ENCODE peak calls at places on chromosomes 3 and 15, in six cellular contexts. One of them, this sample, is unnamed.

GRCh38 chr3:62954579-62954978 is 79.4 kb upstream of the CADPS start:
- DNase-seq in body of pancreas: peak
- DNase-seq in stomach: no peak
- DNase-seq in heart right ventricle: no peak
- DNase-seq in A549: no peak
- DNase-seq in endodermal cell: no peak
- DNase-seq in this sample: peak

GRCh38 chr15:95922431-95922830 is 408.1 kb upstream of the NR2F2 start:
- DNase-seq in body of pancreas: no peak
- DNase-seq in A549: no peak
- DNase-seq in endodermal cell: no peak
- DNase-seq in heart right ventricle: no peak
- DNase-seq in stomach: no peak
- DNase-seq in this sample: no peak

GRCh38 chr3:37546876-37547275 is 314.8 kb upstream of the CTDSPL start:
- DNase-seq in body of pancreas: no peak
- DNase-seq in A549: peak
- DNase-seq in stomach: no peak
- DNase-seq in heart right ventricle: peak
- DNase-seq in endodermal cell: peak
- DNase-seq in this sample: peak

GRCh38 chr3:141530133-141530768 is 43.4 kb downstream of the RASA2 start:
- DNase-seq in stomach: no peak
- DNase-seq in heart right ventricle: no peak
- DNase-seq in body of pancreas: no peak
- DNase-seq in A549: no peak
- DNase-seq in endodermal cell: no peak
- DNase-seq in this sample: no peak

GRCh38 chr3:13414040-13414729 is 5.9 kb downstream of the NUP210 start:
- DNase-seq in endodermal cell: no peak
- DNase-seq in A549: no peak
- DNase-seq in stomach: peak
- DNase-seq in body of pancreas: no peak
- DNase-seq in heart right ventricle: no peak
- DNase-seq in this sample: peak

GRCh38 chr15:54045397-54045796 is 67.2 kb downstream of the UNC13C start:
- DNase-seq in A549: no peak
- DNase-seq in heart right ventricle: no peak
- DNase-seq in endodermal cell: no peak
- DNase-seq in body of pancreas: no peak
- DNase-seq in stomach: no peak
- DNase-seq in this sample: no peak

GRCh38 chr3:13229291-13229949 is 156.2 kb upstream of the IQSEC1 start:
- DNase-seq in body of pancreas: no peak
- DNase-seq in heart right ventricle: no peak
- DNase-seq in endodermal cell: peak
- DNase-seq in stomach: no peak
- DNase-seq in A549: peak
- DNase-seq in this sample: peak

GRCh38 chr15:88246666-88247446 is 9.7 kb downstream of the NTRK3 start:
- DNase-seq in heart right ventricle: peak
- DNase-seq in body of pancreas: peak
- DNase-seq in A549: peak
- DNase-seq in stomach: peak
- DNase-seq in endodermal cell: peak
- DNase-seq in this sample: peak

GRCh38 chr3:47984089-47984759 is 32.0 kb downstream of the MAP4 start:
- DNase-seq in A549: no peak
- DNase-seq in body of pancreas: no peak
- DNase-seq in stomach: no peak
- DNase-seq in heart right ventricle: no peak
- DNase-seq in endodermal cell: no peak
- DNase-seq in this sample: no peak

GRCh38 chr3:37816271-37816670 is 45.4 kb upstream of the CTDSPL start:
- DNase-seq in endodermal cell: peak
- DNase-seq in body of pancreas: no peak
- DNase-seq in heart right ventricle: no peak
- DNase-seq in stomach: no peak
- DNase-seq in A549: no peak
- DNase-seq in this sample: no peak

GRCh38 chr15:57316451-57316850 is 59.9 kb upstream of the CGNL1 start:
- DNase-seq in heart right ventricle: no peak
- DNase-seq in body of pancreas: no peak
- DNase-seq in endodermal cell: no peak
- DNase-seq in stomach: no peak
- DNase-seq in A549: no peak
- DNase-seq in this sample: no peak

GRCh38 chr15:53569756-53570480 is 189.5 kb downstream of the WDR72 start:
- DNase-seq in A549: no peak
- DNase-seq in stomach: no peak
- DNase-seq in endodermal cell: no peak
- DNase-seq in heart right ventricle: no peak
- DNase-seq in body of pancreas: no peak
- DNase-seq in this sample: no peak

GRCh38 chr3:48565591-48566400 is 2.2 kb upstream of the UCN2 start:
- DNase-seq in A549: peak
- DNase-seq in endodermal cell: no peak
- DNase-seq in stomach: no peak
- DNase-seq in body of pancreas: no peak
- DNase-seq in heart right ventricle: no peak
- DNase-seq in this sample: peak

GRCh38 chr15:66592505-66593218 is 26.9 kb upstream of the LCTL start:
- DNase-seq in body of pancreas: no peak
- DNase-seq in heart right ventricle: no peak
- DNase-seq in A549: no peak
- DNase-seq in stomach: peak
- DNase-seq in endodermal cell: peak
- DNase-seq in this sample: no peak

GRCh38 chr3:127690106-127690505 is 17.4 kb downstream of the ABTB1 start:
- DNase-seq in body of pancreas: no peak
- DNase-seq in A549: no peak
- DNase-seq in stomach: no peak
- DNase-seq in heart right ventricle: no peak
- DNase-seq in endodermal cell: peak
- DNase-seq in this sample: no peak

GRCh38 chr3:103923907-103924306 is 1442.8 kb upstream of the ALCAM start:
- DNase-seq in body of pancreas: no peak
- DNase-seq in heart right ventricle: no peak
- DNase-seq in endodermal cell: no peak
- DNase-seq in stomach: no peak
- DNase-seq in A549: no peak
- DNase-seq in this sample: no peak
- H3K27ac ChIP-seq in body of pancreas: no peak
- H3K27ac ChIP-seq in heart right ventricle: no peak
- H3K27ac ChIP-seq in endodermal cell: no peak
- H3K27ac ChIP-seq in stomach: no peak
- H3K27ac ChIP-seq in A549: no peak
- H3K27ac ChIP-seq in this sample: no peak

GRCh38 chr3:151282921-151283320 is 4.6 kb upstream of the P2RY14 start:
- DNase-seq in body of pancreas: no peak
- DNase-seq in A549: peak
- DNase-seq in stomach: no peak
- DNase-seq in endodermal cell: no peak
- DNase-seq in heart right ventricle: no peak
- DNase-seq in this sample: peak

GRCh38 chr3:151283387-151283786 is 5.0 kb upstream of the P2RY14 start:
- DNase-seq in body of pancreas: no peak
- DNase-seq in A549: no peak
- DNase-seq in heart right ventricle: no peak
- DNase-seq in stomach: no peak
- DNase-seq in endodermal cell: no peak
- DNase-seq in this sample: no peak

GRCh38 chr3:151281671-151282334 is 3.5 kb upstream of the P2RY14 start:
- DNase-seq in body of pancreas: no peak
- DNase-seq in heart right ventricle: peak
- DNase-seq in endodermal cell: no peak
- DNase-seq in stomach: no peak
- DNase-seq in A549: no peak
- DNase-seq in this sample: no peak

GRCh38 chr3:151285940-151286339 is 7.6 kb upstream of the P2RY14 start:
- DNase-seq in body of pancreas: no peak
- DNase-seq in stomach: no peak
- DNase-seq in A549: no peak
- DNase-seq in heart right ventricle: no peak
- DNase-seq in endodermal cell: no peak
- DNase-seq in this sample: no peak

DNA sequence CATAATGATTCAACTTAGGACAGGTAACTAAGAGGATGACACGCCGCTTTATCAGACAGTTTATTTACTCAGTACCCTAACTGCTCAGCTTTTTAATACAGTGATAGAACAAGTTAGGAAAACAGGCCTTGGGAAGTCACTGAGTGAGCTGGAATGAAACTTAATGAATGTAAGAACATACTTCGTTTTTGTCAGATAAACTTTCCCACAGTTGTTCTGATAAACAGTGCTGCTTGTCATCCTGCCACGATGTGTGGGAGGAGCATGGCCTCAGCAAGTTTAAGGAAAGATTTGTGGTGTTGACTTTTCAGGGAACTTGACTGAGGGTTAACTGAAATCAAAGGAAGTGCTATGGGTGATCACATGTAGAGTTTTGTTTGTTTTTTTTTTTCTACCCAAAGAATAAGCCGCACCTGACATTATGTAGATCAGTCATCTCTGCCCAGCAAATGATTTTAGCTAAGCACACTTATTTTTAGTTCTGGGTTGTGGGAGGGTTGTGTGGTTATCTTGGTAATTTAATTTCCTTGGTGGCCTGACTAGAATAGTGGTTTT is 5.6 kb upstream of the P2RY14 start:
- DNase-seq in endodermal cell: no peak
- DNase-seq in A549: no peak
- DNase-seq in stomach: peak
- DNase-seq in body of pancreas: no peak
- DNase-seq in heart right ventricle: peak
- DNase-seq in this sample: no peak
- H3K27ac ChIP-seq in endodermal cell: no peak
- H3K27ac ChIP-seq in A549: no peak
- H3K27ac ChIP-seq in stomach: peak
- H3K27ac ChIP-seq in body of pancreas: no peak
- H3K27ac ChIP-seq in heart right ventricle: peak
- H3K27ac ChIP-seq in this sample: no peak

DNA sequence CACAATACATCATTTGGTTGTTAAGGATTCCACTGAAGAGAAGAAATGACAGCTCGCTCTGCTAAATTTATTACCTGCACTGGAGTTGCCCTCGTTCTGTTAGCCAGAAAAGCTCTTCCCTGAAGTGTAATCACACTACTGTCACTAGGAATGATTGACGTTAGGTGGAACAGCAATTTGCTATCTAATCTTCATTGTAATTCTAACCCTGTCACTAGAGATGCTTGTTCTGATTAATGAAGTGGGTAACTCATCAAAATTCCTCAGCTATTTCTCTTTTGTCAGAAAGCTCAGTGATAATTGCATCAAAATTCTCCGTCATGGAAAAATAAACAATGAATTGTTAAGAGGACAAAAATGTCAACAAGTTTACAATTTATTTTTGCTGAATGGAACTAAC is 34.2 kb downstream of the CCDC191 start:
- DNase-seq in body of pancreas: no peak
- DNase-seq in endodermal cell: no peak
- DNase-seq in stomach: no peak
- DNase-seq in heart right ventricle: no peak
- DNase-seq in A549: no peak
- DNase-seq in this sample: no peak
- H3K27ac ChIP-seq in body of pancreas: no peak
- H3K27ac ChIP-seq in endodermal cell: no peak
- H3K27ac ChIP-seq in stomach: no peak
- H3K27ac ChIP-seq in heart right ventricle: no peak
- H3K27ac ChIP-seq in A549: no peak
- H3K27ac ChIP-seq in this sample: no peak

GRCh38 chr15:63186065-63186464 is 3.3 kb upstream of the RAB8B start:
- DNase-seq in heart right ventricle: no peak
- DNase-seq in stomach: no peak
- DNase-seq in body of pancreas: no peak
- DNase-seq in A549: peak
- DNase-seq in endodermal cell: peak
- DNase-seq in this sample: no peak

GRCh38 chr15:63181658-63182057 is 7.7 kb upstream of the RAB8B start:
- DNase-seq in A549: no peak
- DNase-seq in stomach: no peak
- DNase-seq in body of pancreas: no peak
- DNase-seq in endodermal cell: no peak
- DNase-seq in heart right ventricle: no peak
- DNase-seq in this sample: no peak

GRCh38 chr15:63187589-63188226 is 1.7 kb upstream of the RAB8B start:
- DNase-seq in endodermal cell: peak
- DNase-seq in body of pancreas: no peak
- DNase-seq in A549: no peak
- DNase-seq in heart right ventricle: no peak
- DNase-seq in stomach: no peak
- DNase-seq in this sample: no peak

GRCh38 chr15:63188247-63188936 is 1.0 kb upstream of the RAB8B start:
- DNase-seq in heart right ventricle: no peak
- DNase-seq in A549: no peak
- DNase-seq in stomach: no peak
- DNase-seq in endodermal cell: no peak
- DNase-seq in body of pancreas: no peak
- DNase-seq in this sample: no peak

GRCh38 chr15:63185206-63185605 is 4.2 kb upstream of the RAB8B start:
- DNase-seq in stomach: no peak
- DNase-seq in endodermal cell: peak
- DNase-seq in body of pancreas: no peak
- DNase-seq in heart right ventricle: no peak
- DNase-seq in A549: no peak
- DNase-seq in this sample: no peak
- H3K27ac ChIP-seq in stomach: no peak
- H3K27ac ChIP-seq in endodermal cell: no peak
- H3K27ac ChIP-seq in body of pancreas: no peak
- H3K27ac ChIP-seq in heart right ventricle: no peak
- H3K27ac ChIP-seq in A549: peak
- H3K27ac ChIP-seq in this sample: no peak

GRCh38 chr3:56962200-56962599 is 98.3 kb upstream of the SPATA12 start:
- DNase-seq in body of pancreas: no peak
- DNase-seq in endodermal cell: peak
- DNase-seq in stomach: no peak
- DNase-seq in A549: no peak
- DNase-seq in heart right ventricle: no peak
- DNase-seq in this sample: no peak
- H3K27ac ChIP-seq in body of pancreas: no peak
- H3K27ac ChIP-seq in endodermal cell: no peak
- H3K27ac ChIP-seq in stomach: no peak
- H3K27ac ChIP-seq in A549: no peak
- H3K27ac ChIP-seq in heart right ventricle: no peak
- H3K27ac ChIP-seq in this sample: no peak

GRCh38 chr3:194031867-194032635 is 103.9 kb upstream of the HES1 start:
- DNase-seq in body of pancreas: no peak
- DNase-seq in endodermal cell: peak
- DNase-seq in A549: no peak
- DNase-seq in stomach: peak
- DNase-seq in heart right ventricle: no peak
- DNase-seq in this sample: no peak

GRCh38 chr3:194028434-194029004 is 107.4 kb upstream of the HES1 start:
- DNase-seq in stomach: no peak
- DNase-seq in A549: no peak
- DNase-seq in endodermal cell: no peak
- DNase-seq in heart right ventricle: no peak
- DNase-seq in body of pancreas: no peak
- DNase-seq in this sample: no peak

GRCh38 chr3:194029846-194030245 is 106.1 kb upstream of the HES1 start:
- DNase-seq in heart right ventricle: no peak
- DNase-seq in body of pancreas: no peak
- DNase-seq in A549: no peak
- DNase-seq in stomach: peak
- DNase-seq in endodermal cell: no peak
- DNase-seq in this sample: no peak

GRCh38 chr3:194031349-194031748 is 104.6 kb upstream of the HES1 start:
- DNase-seq in heart right ventricle: no peak
- DNase-seq in body of pancreas: no peak
- DNase-seq in stomach: no peak
- DNase-seq in A549: no peak
- DNase-seq in endodermal cell: no peak
- DNase-seq in this sample: no peak

GRCh38 chr3:194030372-194030771 is 105.6 kb upstream of the HES1 start:
- DNase-seq in endodermal cell: no peak
- DNase-seq in heart right ventricle: no peak
- DNase-seq in A549: no peak
- DNase-seq in stomach: peak
- DNase-seq in body of pancreas: peak
- DNase-seq in this sample: no peak
- H3K27ac ChIP-seq in endodermal cell: no peak
- H3K27ac ChIP-seq in heart right ventricle: no peak
- H3K27ac ChIP-seq in A549: no peak
- H3K27ac ChIP-seq in stomach: peak
- H3K27ac ChIP-seq in body of pancreas: no peak
- H3K27ac ChIP-seq in this sample: no peak

This sample was measured in Karpas-422.